ENCODE peak calls at places on chromosomes 2 and 18, in eight cellular contexts. Y is RCC 7860, H is neuronal stem cell, B is fibroblast of lung, K is adrenal gland, O is transverse colon, Q is Caco-2, F is trophoblast cell. V is an unnamed sample.

GRCh38 chr2:264493-265468 is at the start of gene ACP1:
- DNase-seq in Q (peak; percentile 99), K (peak; percentile 97), B (peak; percentile 86), F (peak; percentile 99), Y (peak; percentile 84), O (peak; percentile 98), H (peak; percentile 91), V (peak; percentile 97)

GRCh38 chr2:112121682-112122254 is 16.4 kb upstream of the FBLN7 start:
- DNase-seq in Y (peak; percentile 38), F (no peak), B (peak; percentile 44), H (no peak), Q (peak; percentile 53), O (no peak), K (no peak), V (peak; percentile 41)

GRCh38 chr2:74532222-74532621 is 2.5 kb downstream of the HTRA2 start:
- DNase-seq in H (no peak), B (no peak), F (no peak), Y (peak; percentile 26), O (no peak), K (no peak), Q (peak; percentile 33), V (no peak)

GRCh38 chr2:72109291-72109690 is 38.4 kb downstream of the CYP26B1 start:
- DNase-seq in F (no peak), O (no peak), K (no peak), H (no peak), Q (no peak), B (no peak), Y (no peak), V (no peak)

GRCh38 chr18:77088977-77089795 is 43.4 kb downstream of the MBP start:
- DNase-seq in O (no peak), B (no peak), H (no peak), F (peak; percentile 99), K (no peak), Y (no peak), Q (peak; percentile 86), V (no peak)

GRCh38 chr18:79933765-79934164 is 17.7 kb downstream of the SLC66A2 start:
- DNase-seq in O (peak; percentile 71), B (peak; percentile 28), Q (peak; percentile 12), H (no peak), F (peak; percentile 82), K (no peak), Y (no peak), V (peak; percentile 50)

GRCh38 chr2:85112906-85113625 is 20.1 kb upstream of the TCF7L1 start:
- DNase-seq in B (peak; percentile 27), H (no peak), K (no peak), F (peak; percentile 75), Q (no peak), O (no peak), Y (no peak), V (no peak)

GRCh38 chr2:112885503-112885897 is 25.5 kb upstream of the IL37 start:
- DNase-seq in H (no peak), Q (no peak), Y (no peak), F (no peak), B (no peak), O (no peak), K (no peak), V (no peak)

GRCh38 chr2:166784296-166784946 is 103.9 kb upstream of the XIRP2 start:
- DNase-seq in Q (no peak), B (no peak), K (no peak), H (no peak), Y (no peak), F (no peak), O (no peak), V (no peak)

GRCh38 chr2:17539596-17539992 is 902 bp upstream of the VSNL1 start:
- DNase-seq in B (peak; percentile 81), H (no peak), O (peak; percentile 63), K (no peak), Y (no peak), F (peak; percentile 33), Q (peak; percentile 13), V (peak; percentile 28)

GRCh38 chr2:218889937-218890336 is 9.3 kb downstream of the WNT10A start:
- DNase-seq in B (no peak), O (no peak), F (no peak), K (no peak), Q (no peak), Y (no peak), H (no peak), V (no peak)

GRCh38 chr18:62607302-62607701 is 84.5 kb downstream of the ZCCHC2 start:
- DNase-seq in B (no peak), Y (no peak), H (no peak), Q (no peak), K (no peak), O (no peak), F (no peak), V (no peak)